ENCODE peak calls at places on chromosome X, in four cellular contexts. M is activated T-cell treated with anti-CD3 and anti-CD28 coated beads, Interleukin-2, amount 50 U/mL, for 1 hour; F is SW 1271; Q is T-helper 9 cell. B is an unnamed sample.

GRCh38 chrX:9482408-9482807 is 17.6 kb downstream of the TBL1X start:
- DNase-seq in Q (no peak), M (no peak), F (no peak), B (no peak)

GRCh38 chrX:42948723-42949122 is 170.8 kb upstream of the PPP1R2C start:
- DNase-seq in F (no peak), Q (peak), M (no peak), B (no peak)

GRCh38 chrX:29530520-29530919 is 684.8 kb upstream of the MAGEB2 start:
- DNase-seq in F (no peak), M (no peak), Q (no peak), B (no peak)

GRCh38 chrX:66030505-66031317 is 9.2 kb downstream of the VSIG4 start:
- DNase-seq in M (no peak), F (no peak), Q (no peak), B (no peak)

GRCh38 chrX:136689441-136689840 is 41.5 kb downstream of the CD40LG start:
- DNase-seq in M (no peak), Q (no peak), F (no peak), B (no peak)

GRCh38 chrX:20477836-20478532 is 211.3 kb upstream of the RPS6KA3 start:
- DNase-seq in Q (no peak), M (no peak), F (no peak), B (no peak)

GRCh38 chrX:108726748-108727147 is 9.6 kb downstream of the IRS4 start:
- DNase-seq in F (no peak), Q (no peak), M (no peak), B (no peak)

GRCh38 chrX:15567886-15568616 is 32.7 kb downstream of the ACE2 start:
- DNase-seq in F (no peak), Q (no peak), M (no peak), B (no peak)

GRCh38 chrX:106726485-106727437 is at the start of gene RNF128:
- DNase-seq in F (no peak), M (peak), Q (peak), B (no peak)

GRCh38 chrX:17674611-17675010 is 62.7 kb upstream of the SCML1 start:
- DNase-seq in M (no peak), F (no peak), Q (no peak), B (no peak)

GRCh38 chrX:148133099-148133725 is 152.1 kb downstream of the FMR1NB start:
- DNase-seq in Q (no peak), M (no peak), F (peak), B (no peak)

GRCh38 chrX:139448996-139449395 is 81.5 kb upstream of the F9 start:
- DNase-seq in M (no peak), F (no peak), Q (no peak), B (no peak)

GRCh38 chrX:45630078-45630477 is 429.4 kb upstream of the DIPK2B start:
- DNase-seq in M (no peak), Q (no peak), F (no peak), B (no peak)

B was measured in effector CD8-positive, alpha-beta T cell.